ENCODE peak calls at places on chromosomes 16 and 17, in four cellular contexts. One of them, this sample, is unnamed.

GRCh38 chr17:20988896-20989295 is 53.9 kb downstream of the USP22 start:
- DNase-seq in H1: no peak
- DNase-seq in neuronal stem cell: no peak
- DNase-seq in IMR-90: no peak
- DNase-seq in this sample: no peak

GRCh38 chr17:15262291-15263205 is 2.6 kb downstream of the PMP22 start:
- DNase-seq in H1: no peak
- DNase-seq in IMR-90: peak
- DNase-seq in neuronal stem cell: peak
- DNase-seq in this sample: peak

GRCh38 chr16:85928411-85928820 is 29.5 kb downstream of the IRF8 start:
- DNase-seq in neuronal stem cell: no peak
- DNase-seq in IMR-90: peak
- DNase-seq in H1: no peak
- DNase-seq in this sample: no peak

GRCh38 chr16:81204794-81205680 is 33.5 kb upstream of the BCO1 start:
- DNase-seq in neuronal stem cell: peak
- DNase-seq in H1: no peak
- DNase-seq in IMR-90: peak
- DNase-seq in this sample: peak

GRCh38 chr17:58191259-58191896 is 1.1 kb upstream of the EPX start:
- DNase-seq in IMR-90: no peak
- DNase-seq in neuronal stem cell: no peak
- DNase-seq in H1: no peak
- DNase-seq in this sample: peak

GRCh38 chr16:72913551-72913950 is 134.4 kb downstream of the ZFHX3 start:
- DNase-seq in IMR-90: no peak
- DNase-seq in H1: no peak
- DNase-seq in neuronal stem cell: no peak
- DNase-seq in this sample: no peak

GRCh38 chr17:51079049-51079448 is 41.6 kb downstream of the SPAG9 start:
- DNase-seq in H1: no peak
- DNase-seq in IMR-90: peak
- DNase-seq in neuronal stem cell: no peak
- DNase-seq in this sample: peak

GRCh38 chr16:71537643-71538042 is 11.4 kb downstream of the CHST4 start:
- DNase-seq in H1: no peak
- DNase-seq in IMR-90: peak
- DNase-seq in neuronal stem cell: no peak
- DNase-seq in this sample: peak

GRCh38 chr17:29622337-29623282 is at the start of gene CORO6:
- DNase-seq in IMR-90: peak
- DNase-seq in H1: no peak
- DNase-seq in neuronal stem cell: peak
- DNase-seq in this sample: peak

GRCh38 chr17:29748400-29748799 is 125.7 kb upstream of the CORO6 start:
- DNase-seq in H1: no peak
- DNase-seq in neuronal stem cell: no peak
- DNase-seq in IMR-90: no peak
- DNase-seq in this sample: no peak

GRCh38 chr17:17376362-17376761 is 73.2 kb downstream of the NT5M start:
- DNase-seq in H1: no peak
- DNase-seq in neuronal stem cell: no peak
- DNase-seq in IMR-90: peak
- DNase-seq in this sample: no peak

GRCh38 chr16:12545792-12546342 is 257.8 kb downstream of the CPPED1 start:
- DNase-seq in neuronal stem cell: no peak
- DNase-seq in H1: no peak
- DNase-seq in IMR-90: no peak
- DNase-seq in this sample: no peak

GRCh38 chr16:3986235-3986544 is 105.7 kb upstream of the CREBBP start:
- DNase-seq in H1: no peak
- DNase-seq in IMR-90: no peak
- DNase-seq in neuronal stem cell: no peak
- DNase-seq in this sample: no peak

GRCh38 chr16:67001726-67002125 is 13.3 kb downstream of the CES4A start:
- DNase-seq in H1: no peak
- DNase-seq in IMR-90: no peak
- DNase-seq in neuronal stem cell: no peak
- DNase-seq in this sample: no peak

GRCh38 chr17:68981288-68981687 is 26.1 kb upstream of the ABCA8 start:
- DNase-seq in neuronal stem cell: no peak
- DNase-seq in H1: no peak
- DNase-seq in IMR-90: peak
- DNase-seq in this sample: no peak

GRCh38 chr16:57541754-57542435 is 548 bp upstream of the ADGRG5 start:
- DNase-seq in H1: no peak
- DNase-seq in neuronal stem cell: no peak
- DNase-seq in IMR-90: no peak
- DNase-seq in this sample: no peak

GRCh38 chr17:35849469-35850348 is 19.0 kb downstream of the HEATR9 start:
- DNase-seq in H1: peak
- DNase-seq in neuronal stem cell: peak
- DNase-seq in IMR-90: peak
- DNase-seq in this sample: peak

GRCh38 chr16:7404217-7404616 is 71.6 kb downstream of the RBFOX1 start:
- DNase-seq in H1: no peak
- DNase-seq in neuronal stem cell: no peak
- DNase-seq in IMR-90: no peak
- DNase-seq in this sample: peak

GRCh38 chr16:50859628-50860360 is 117.9 kb downstream of the CYLD start:
- DNase-seq in IMR-90: no peak
- DNase-seq in H1: no peak
- DNase-seq in neuronal stem cell: no peak
- DNase-seq in this sample: no peak

GRCh38 chr17:77881545-77881944 is 77.0 kb upstream of the TNRC6C start:
- DNase-seq in H1: no peak
- DNase-seq in IMR-90: peak
- DNase-seq in neuronal stem cell: no peak
- DNase-seq in this sample: peak

GRCh38 chr16:2429037-2429770 is at the start of gene CCNF:
- DNase-seq in neuronal stem cell: peak
- DNase-seq in IMR-90: peak
- DNase-seq in H1: peak
- DNase-seq in this sample: peak

GRCh38 chr16:25014500-25015147 is 545 bp downstream of the ARHGAP17 start:
- DNase-seq in H1: no peak
- DNase-seq in IMR-90: peak
- DNase-seq in neuronal stem cell: peak
- DNase-seq in this sample: peak

GRCh38 chr16:89925596-89926079 is 2.5 kb downstream of the TUBB3 start:
- DNase-seq in neuronal stem cell: no peak
- DNase-seq in H1: no peak
- DNase-seq in IMR-90: no peak
- DNase-seq in this sample: peak

GRCh38 chr16:76059186-76059585 is 218.0 kb upstream of the CNTNAP4 start:
- DNase-seq in H1: no peak
- DNase-seq in neuronal stem cell: no peak
- DNase-seq in IMR-90: no peak
- DNase-seq in this sample: no peak

GRCh38 chr17:44170135-44170498 is 387 bp upstream of the ASB16 start:
- DNase-seq in neuronal stem cell: no peak
- DNase-seq in IMR-90: no peak
- DNase-seq in H1: no peak
- DNase-seq in this sample: no peak

GRCh38 chr17:19736071-19736470 is 12.0 kb downstream of the ALDH3A1 start:
- DNase-seq in H1: no peak
- DNase-seq in neuronal stem cell: no peak
- DNase-seq in IMR-90: no peak
- DNase-seq in this sample: no peak

GRCh38 chr17:53792451-53792850 is 30.3 kb upstream of the KIF2B start:
- DNase-seq in IMR-90: no peak
- DNase-seq in H1: no peak
- DNase-seq in neuronal stem cell: no peak
- DNase-seq in this sample: no peak

GRCh38 chr17:82246365-82247174 is 17.7 kb downstream of the SLC16A3 start:
- DNase-seq in neuronal stem cell: no peak
- DNase-seq in IMR-90: peak
- DNase-seq in H1: no peak
- DNase-seq in this sample: no peak

GRCh38 chr17:66304304-66305174 is 2.1 kb downstream of the PRKCA start:
- DNase-seq in neuronal stem cell: peak
- DNase-seq in H1: peak
- DNase-seq in IMR-90: no peak
- DNase-seq in this sample: peak

GRCh38 chr16:71367243-71367976 is 8.9 kb downstream of the CALB2 start:
- DNase-seq in IMR-90: peak
- DNase-seq in neuronal stem cell: peak
- DNase-seq in H1: peak
- DNase-seq in this sample: peak

GRCh38 chr17:50908860-50909764 is 43.0 kb upstream of the TOB1 start:
- DNase-seq in IMR-90: no peak
- DNase-seq in H1: no peak
- DNase-seq in neuronal stem cell: no peak
- DNase-seq in this sample: peak

GRCh38 chr17:53722407-53722806 is 100.3 kb upstream of the KIF2B start:
- DNase-seq in H1: peak
- DNase-seq in IMR-90: peak
- DNase-seq in neuronal stem cell: no peak
- DNase-seq in this sample: peak

GRCh38 chr17:41785876-41786226 is 660 bp downstream of the JUP start:
- DNase-seq in IMR-90: no peak
- DNase-seq in H1: no peak
- DNase-seq in neuronal stem cell: no peak
- DNase-seq in this sample: peak

GRCh38 chr17:61247438-61247837 is 152.2 kb upstream of the TBX2 start:
- DNase-seq in IMR-90: peak
- DNase-seq in H1: no peak
- DNase-seq in neuronal stem cell: no peak
- DNase-seq in this sample: no peak

GRCh38 chr17:49989518-49989880 is 5.5 kb downstream of the DLX3 start:
- DNase-seq in IMR-90: no peak
- DNase-seq in H1: no peak
- DNase-seq in neuronal stem cell: no peak
- DNase-seq in this sample: no peak

GRCh38 chr16:22356930-22357634 is 17.3 kb downstream of the CDR2 start:
- DNase-seq in IMR-90: no peak
- DNase-seq in neuronal stem cell: no peak
- DNase-seq in H1: no peak
- DNase-seq in this sample: no peak

GRCh38 chr17:59220328-59221158 is at the start of gene GDPD1:
- DNase-seq in IMR-90: peak
- DNase-seq in neuronal stem cell: peak
- DNase-seq in H1: peak
- DNase-seq in this sample: peak
- H3K18ac ChIP-seq in IMR-90: no peak
- H3K18ac ChIP-seq in neuronal stem cell: peak
- H3K18ac ChIP-seq in H1: peak
- H3K18ac ChIP-seq in this sample: no peak

DNA sequence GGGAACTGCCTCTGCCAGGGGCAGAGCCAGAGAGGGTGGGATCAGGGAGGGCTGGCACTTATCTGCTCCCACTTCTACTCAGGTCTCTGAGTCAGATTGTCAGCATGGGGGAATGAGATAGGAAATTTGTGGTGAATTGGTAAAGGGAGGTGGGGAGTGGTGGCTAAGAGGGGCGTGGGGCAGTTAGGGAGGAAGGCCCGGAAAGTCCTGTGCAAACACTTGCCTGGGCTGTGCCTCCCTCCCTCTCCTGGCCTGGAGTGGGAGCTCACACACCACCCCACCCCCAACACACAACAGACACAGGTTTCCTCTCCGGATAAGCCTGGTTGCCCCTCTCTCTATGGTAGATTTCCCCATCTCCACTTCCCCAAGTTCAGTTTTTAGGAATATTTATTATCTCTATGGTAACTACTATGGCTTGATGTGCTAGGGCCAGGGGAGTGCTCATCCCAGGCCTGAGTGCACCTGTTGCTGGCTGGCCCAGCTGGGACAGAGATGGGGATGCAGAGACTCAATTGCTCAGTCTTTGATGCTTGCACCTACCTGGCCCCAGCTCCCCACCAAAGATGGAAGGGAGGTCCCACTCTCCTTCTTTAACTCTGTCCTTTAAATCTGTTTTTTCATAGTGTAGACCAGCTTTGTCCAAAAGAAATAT is 2.7 kb downstream of the SPNS2 start:
- DNase-seq in neuronal stem cell: no peak
- DNase-seq in H1: no peak
- DNase-seq in IMR-90: no peak
- DNase-seq in this sample: no peak
- H3K4me3 ChIP-seq in neuronal stem cell: no peak
- H3K4me3 ChIP-seq in H1: no peak
- H3K4me3 ChIP-seq in IMR-90: no peak
- H3K4me3 ChIP-seq in this sample: no peak

DNA sequence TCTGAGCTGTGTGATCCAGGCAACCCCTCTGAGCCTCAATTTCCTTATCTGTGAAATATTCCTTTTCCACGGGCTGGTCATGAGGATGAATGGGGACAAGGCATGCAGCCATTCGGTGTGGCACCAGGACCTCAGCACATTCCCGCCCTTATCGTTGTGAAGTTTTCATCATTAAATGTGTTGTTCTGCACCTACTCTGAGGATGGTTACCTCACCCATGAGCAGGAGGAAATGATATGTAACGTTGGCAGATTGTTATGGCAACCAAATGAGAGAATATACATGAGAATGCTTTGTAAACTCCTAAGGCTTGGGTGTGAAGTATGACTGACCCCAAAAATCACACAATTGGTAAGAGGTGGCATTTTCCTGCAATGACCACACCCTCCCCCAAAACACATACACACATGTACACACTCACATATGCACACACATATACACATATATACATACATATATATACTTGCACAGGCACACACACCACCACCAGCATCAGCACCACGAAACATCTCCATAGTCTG is 39.5 kb downstream of the SMARCE1 start:
- DNase-seq in IMR-90: no peak
- DNase-seq in H1: no peak
- DNase-seq in neuronal stem cell: no peak
- DNase-seq in this sample: no peak
- H3K18ac ChIP-seq in IMR-90: no peak
- H3K18ac ChIP-seq in H1: no peak
- H3K18ac ChIP-seq in neuronal stem cell: no peak
- H3K18ac ChIP-seq in this sample: no peak

DNA sequence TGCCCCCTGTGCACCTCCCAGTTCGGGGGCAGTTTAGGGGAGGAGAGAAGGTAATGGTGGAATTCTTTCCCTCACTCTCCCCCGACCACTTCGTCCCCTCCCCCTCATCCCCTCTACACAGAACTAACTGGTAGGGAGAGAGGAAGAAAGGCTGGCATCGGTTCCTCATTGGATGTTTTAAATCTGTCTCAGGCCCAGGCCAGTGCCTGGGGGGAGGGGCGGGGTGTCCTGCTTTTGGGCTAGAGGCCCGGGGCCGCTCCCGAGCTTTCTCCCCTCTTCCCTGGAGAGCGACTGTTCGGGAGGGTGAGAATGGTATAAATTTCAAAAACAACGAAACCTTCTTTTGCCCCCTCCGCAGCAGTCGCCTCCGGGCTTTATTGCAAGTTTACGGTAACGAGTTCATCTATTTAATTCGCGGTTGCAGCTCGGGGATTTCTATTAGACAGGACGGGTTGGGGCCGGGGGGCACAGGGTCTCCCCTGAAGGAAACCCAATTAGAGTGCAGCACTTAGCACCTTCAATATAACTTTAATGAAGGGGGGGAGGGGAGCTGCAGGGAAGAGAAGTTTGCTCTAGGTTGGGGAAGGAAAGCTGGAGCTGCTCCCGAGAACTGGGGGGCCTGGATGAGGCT is at the start of gene PRAC2:
- DNase-seq in neuronal stem cell: no peak
- DNase-seq in H1: no peak
- DNase-seq in IMR-90: no peak
- DNase-seq in this sample: peak
- H3K4me3 ChIP-seq in neuronal stem cell: no peak
- H3K4me3 ChIP-seq in H1: peak
- H3K4me3 ChIP-seq in IMR-90: no peak
- H3K4me3 ChIP-seq in this sample: peak

This sample was measured in mesendoderm.